ENCODE peak calls at places on chromosomes 3 and 15, in seven cellular contexts. Y is HCT116, M is K562, D is SK-N-SH, U is H1, P is HepG2, Q is GM12878. V is an unnamed sample.

GRCh38 chr3:3734881-3735280 is 64.3 kb upstream of the LRRN1 start:
- DNase-seq in Q (no peak), D (no peak), P (no peak), M (no peak), Y (no peak), U (no peak), V (no peak)

GRCh38 chr15:89490550-89491315 is 5.7 kb downstream of the RHCG start:
- DNase-seq in Q (no peak), M (no peak), D (peak; percentile 53), Y (no peak), P (no peak), U (no peak), V (no peak)

GRCh38 chr15:48823237-48823636 is 12.4 kb upstream of the CEP152 start:
- DNase-seq in D (no peak), Q (no peak), U (peak; percentile 36), Y (no peak), M (no peak), P (no peak), V (peak; percentile 39)

GRCh38 chr3:141797819-141798405 is 34.7 kb downstream of the GRK7 start:
- DNase-seq in P (no peak), Y (no peak), D (no peak), U (no peak), Q (no peak), M (no peak), V (no peak)

GRCh38 chr15:51736646-51737537 is 563 bp downstream of the LYSMD2 start:
- DNase-seq in Q (no peak), M (peak; percentile 72), P (no peak), Y (no peak), D (peak; percentile 80), U (no peak), V (no peak)

GRCh38 chr3:120145498-120146285 is 51.4 kb upstream of the GSK3B start:
- DNase-seq in D (no peak), M (no peak), P (no peak), Q (no peak), Y (peak; percentile 55), U (no peak), V (no peak)

GRCh38 chr3:188338081-188338480 is 184.1 kb downstream of the LPP start:
- DNase-seq in Q (no peak), M (no peak), Y (no peak), U (no peak), D (no peak), P (no peak), V (no peak)

GRCh38 chr15:90588427-90588826 is 58.7 kb downstream of the CRTC3 start:
- DNase-seq in P (no peak), D (no peak), Y (no peak), U (no peak), M (peak; percentile 40), Q (no peak), V (no peak)

GRCh38 chr3:175325440-175325839 is 466.3 kb downstream of the NAALADL2 start:
- DNase-seq in D (no peak), M (no peak), Q (no peak), P (no peak), Y (no peak), U (no peak), V (no peak)

GRCh38 chr3:1183320-1184048 is 90.7 kb downstream of the CNTN6 start:
- DNase-seq in P (no peak), M (no peak), U (no peak), Y (no peak), D (no peak), Q (no peak), V (no peak)

GRCh38 chr3:11593318-11594034 is 50.2 kb downstream of the VGLL4 start:
- DNase-seq in P (peak; percentile 78), Y (no peak), Q (no peak), M (no peak), U (no peak), D (no peak), V (no peak)

GRCh38 chr15:90232941-90233700 is 620 bp downstream of the CIB1 start:
- DNase-seq in P (peak; percentile 84), D (peak; percentile 73), Q (no peak), U (no peak), M (peak; percentile 81), Y (no peak), V (peak; percentile 51)

GRCh38 chr3:178270838-178271237 is 265.4 kb upstream of the KCNMB2 start:
- DNase-seq in D (no peak), P (no peak), Y (no peak), Q (no peak), U (no peak), M (no peak), V (no peak)

GRCh38 chr15:97235285-97235985 is 725.1 kb upstream of the ARRDC4 start:
- DNase-seq in D (peak; percentile 47), P (peak; percentile 30), Y (peak; percentile 15), M (peak; percentile 50), U (no peak), Q (no peak), V (peak; percentile 42)

GRCh38 chr3:139388961-139389551 is 391 bp downstream of the COPB2 start:
- DNase-seq in Q (no peak), M (peak; percentile 25), D (peak; percentile 11), P (no peak), Y (no peak), U (no peak), V (peak; percentile 3)

GRCh38 chr3:57977755-57978715 is 30.2 kb upstream of the FLNB start:
- DNase-seq in D (peak; percentile 30), U (no peak), M (no peak), P (peak; percentile 67), Q (no peak), Y (peak; percentile 28), V (no peak)

GRCh38 chr3:81740731-81741130 is 20.7 kb downstream of the GBE1 start:
- DNase-seq in P (no peak), U (no peak), Q (no peak), M (no peak), D (no peak), Y (no peak), V (no peak)

GRCh38 chr3:81744366-81744765 is 17.1 kb downstream of the GBE1 start:
- DNase-seq in Q (no peak), P (peak; percentile 37), D (no peak), Y (peak; percentile 71), M (peak; percentile 38), U (no peak), V (no peak)

GRCh38 chr3:81741214-81741613 is 20.2 kb downstream of the GBE1 start:
- DNase-seq in U (no peak), P (no peak), Q (no peak), Y (no peak), D (no peak), M (no peak), V (no peak)

GRCh38 chr3:81742581-81742980 is 18.9 kb downstream of the GBE1 start:
- DNase-seq in D (no peak), Y (no peak), U (no peak), Q (no peak), P (no peak), M (no peak), V (no peak)

DNA sequence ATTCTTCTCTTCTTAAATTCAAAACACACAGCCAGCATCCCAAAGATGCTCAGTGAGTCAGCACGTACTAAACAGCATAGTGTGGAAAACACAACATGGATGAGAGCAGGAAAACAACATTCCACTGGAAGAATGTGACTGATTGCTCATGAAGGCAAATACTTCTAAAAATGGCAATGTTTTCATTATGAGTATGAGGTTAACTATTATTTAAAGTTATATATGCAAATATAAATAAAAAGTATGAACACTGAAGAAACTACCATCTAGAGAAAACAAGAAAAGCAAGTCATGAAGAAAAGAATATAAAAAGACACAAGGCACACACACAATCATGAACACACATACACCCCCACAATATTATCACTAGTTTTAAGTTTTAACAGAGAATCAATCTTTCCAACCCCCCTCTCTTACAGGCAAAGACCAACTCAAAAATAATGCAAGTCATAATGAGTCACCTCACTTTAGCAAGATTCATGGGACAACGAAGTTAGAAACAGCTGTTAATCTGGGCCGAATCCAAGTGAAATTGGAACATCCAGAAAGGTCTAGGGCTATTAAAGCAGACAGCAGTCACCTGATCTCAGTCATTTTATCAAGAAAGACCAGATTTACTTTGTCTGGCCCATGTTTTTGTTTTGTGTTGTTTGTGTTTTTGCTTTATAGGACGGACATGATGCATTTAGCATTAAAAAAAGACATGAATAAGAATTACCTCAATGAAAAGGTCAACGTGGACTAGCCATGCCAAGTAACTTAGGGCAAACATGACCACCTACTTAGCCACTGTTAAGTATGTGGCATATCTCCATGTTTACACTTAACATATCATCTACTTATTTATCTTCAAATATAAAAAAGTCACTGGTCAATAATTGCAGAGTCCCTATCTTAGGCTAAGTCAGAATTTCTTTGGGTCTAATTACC is 18.1 kb downstream of the GBE1 start:
- DNase-seq in Q (no peak), D (no peak), U (no peak), Y (peak; percentile 62), M (peak; percentile 80), P (no peak), V (no peak)
- H3K4me3 ChIP-seq in Q (no peak overlapping the region), D (peak overlapping the region; percentile 23), U (no peak overlapping the region), Y (no peak overlapping the region), M (no peak overlapping the region), P (no peak overlapping the region), V (no peak overlapping the region)

GRCh38 chr3:16319307-16319706 is 54.3 kb downstream of the OXNAD1 start:
- DNase-seq in D (peak; percentile 34), Q (no peak), U (no peak), Y (peak; percentile 13), P (peak; percentile 25), M (peak; percentile 87), V (peak; percentile 33)

GRCh38 chr3:16322189-16322588 is 57.2 kb downstream of the OXNAD1 start:
- DNase-seq in P (no peak), Y (no peak), M (no peak), Q (no peak), D (no peak), U (no peak), V (no peak)

GRCh38 chr3:16317561-16317945 is 52.5 kb downstream of the OXNAD1 start:
- DNase-seq in D (no peak), Y (no peak), U (no peak), Q (no peak), P (no peak), M (no peak), V (no peak)

GRCh38 chr3:16318216-16318615 is 53.2 kb downstream of the OXNAD1 start:
- DNase-seq in P (no peak), M (no peak), U (no peak), Q (no peak), Y (no peak), D (no peak), V (no peak)

GRCh38 chr3:16319723-16320122 is 54.7 kb downstream of the OXNAD1 start:
- DNase-seq in D (no peak), P (no peak), Q (no peak), Y (no peak), U (no peak), M (peak; percentile 46), V (no peak)
- H3K36me3 ChIP-seq in D (peaks cover 49% of the 10 kb centered on the region), P (peaks cover 28% of the 10 kb centered on the region), Q (peaks cover 51% of the 10 kb centered on the region), Y (no peaks in the 10 kb centered on the region), U (peaks cover 4% of the 10 kb centered on the region), M (peaks cover 74% of the 10 kb centered on the region), V (peaks cover 75% of the 10 kb centered on the region)

DNA sequence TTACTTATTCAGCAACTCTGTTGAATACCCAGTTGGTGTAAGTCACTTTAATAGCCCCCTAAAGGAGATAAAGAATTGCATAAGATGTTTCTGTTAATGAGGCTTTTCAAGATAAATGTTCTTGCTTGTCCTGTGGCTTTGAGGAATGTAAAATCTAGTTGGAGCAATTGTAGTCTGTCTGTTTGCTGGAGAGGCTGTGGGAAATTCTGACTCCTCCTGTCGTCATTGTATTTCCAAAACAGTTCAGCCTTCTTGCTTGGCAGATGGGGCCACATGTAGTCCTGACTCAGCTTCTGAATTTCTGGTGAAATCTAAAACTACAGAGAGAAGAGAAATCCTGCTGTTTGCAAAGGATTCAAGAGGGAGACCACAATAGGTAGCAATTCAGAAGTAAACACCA is 114.4 kb downstream of the RYR3 start:
- DNase-seq in Y (no peak), M (no peak), P (no peak), D (no peak), U (no peak), Q (no peak), V (no peak)
- TF ChIP-seq YY1 in Y (no peak), M (no peak), P (no peak), D (no peak), U (no peak), Q (no peak), V (no peak)

GRCh38 chr15:98872777-98873176 is 134.8 kb downstream of the PGPEP1L start:
- DNase-seq in M (no peak), D (no peak), P (no peak), U (no peak), Q (no peak), Y (no peak), V (no peak)
- H3K4me3 ChIP-seq in M (no peak overlapping the region), D (no peak overlapping the region), P (no peak overlapping the region), U (no peak overlapping the region), Q (no peak overlapping the region), Y (no peak overlapping the region), V (no peak overlapping the region)